ENCODE peak calls at places on chromosomes 13 and 19, in nine cellular contexts. One of them, this sample, is unnamed.

GRCh38 chr13:33000365-33000764 is 15.9 kb upstream of the KL start:
- DNase-seq in GM12865: no peak
- DNase-seq in heart left ventricle: no peak
- DNase-seq in tibial artery: no peak
- DNase-seq in epithelial cell of esophagus: no peak
- DNase-seq in HFF-Myc: no peak
- DNase-seq in GM23338: no peak
- DNase-seq in lung: no peak
- DNase-seq in heart right ventricle: no peak
- DNase-seq in this sample: no peak

GRCh38 chr13:27170521-27171243 is 929 bp downstream of the USP12 start:
- DNase-seq in GM12865: no peak
- DNase-seq in heart left ventricle: peak
- DNase-seq in tibial artery: peak
- DNase-seq in epithelial cell of esophagus: peak
- DNase-seq in HFF-Myc: no peak
- DNase-seq in GM23338: peak
- DNase-seq in lung: peak
- DNase-seq in heart right ventricle: peak
- DNase-seq in this sample: peak

GRCh38 chr13:27954406-27954851 is 14.7 kb downstream of the CDX2 start:
- DNase-seq in GM12865: peak
- DNase-seq in heart left ventricle: no peak
- DNase-seq in tibial artery: no peak
- DNase-seq in epithelial cell of esophagus: peak
- DNase-seq in HFF-Myc: no peak
- DNase-seq in GM23338: peak
- DNase-seq in lung: no peak
- DNase-seq in heart right ventricle: no peak
- DNase-seq in this sample: peak

GRCh38 chr13:47809411-47809810 is 191.7 kb downstream of the SUCLA2 start:
- DNase-seq in GM12865: no peak
- DNase-seq in heart left ventricle: no peak
- DNase-seq in tibial artery: no peak
- DNase-seq in epithelial cell of esophagus: no peak
- DNase-seq in HFF-Myc: no peak
- DNase-seq in GM23338: no peak
- DNase-seq in lung: no peak
- DNase-seq in heart right ventricle: no peak
- DNase-seq in this sample: no peak

GRCh38 chr19:48812094-48812929 is 1.5 kb upstream of the BCAT2 start:
- DNase-seq in GM12865: peak
- DNase-seq in heart left ventricle: peak
- DNase-seq in tibial artery: peak
- DNase-seq in epithelial cell of esophagus: peak
- DNase-seq in HFF-Myc: no peak
- DNase-seq in GM23338: peak
- DNase-seq in lung: peak
- DNase-seq in heart right ventricle: peak
- DNase-seq in this sample: peak

GRCh38 chr19:45901432-45901903 is 945 bp downstream of the MYPOP start:
- DNase-seq in GM12865: no peak
- DNase-seq in heart left ventricle: no peak
- DNase-seq in tibial artery: peak
- DNase-seq in epithelial cell of esophagus: peak
- DNase-seq in HFF-Myc: no peak
- DNase-seq in GM23338: peak
- DNase-seq in lung: no peak
- DNase-seq in heart right ventricle: peak
- DNase-seq in this sample: peak

GRCh38 chr13:40464349-40464748 is 202.1 kb downstream of the FOXO1 start:
- DNase-seq in GM12865: peak
- DNase-seq in heart left ventricle: no peak
- DNase-seq in tibial artery: no peak
- DNase-seq in epithelial cell of esophagus: peak
- DNase-seq in HFF-Myc: no peak
- DNase-seq in GM23338: no peak
- DNase-seq in lung: no peak
- DNase-seq in heart right ventricle: no peak
- DNase-seq in this sample: no peak

GRCh38 chr19:3207466-3208242 is 16.8 kb upstream of the CELF5 start:
- DNase-seq in GM12865: no peak
- DNase-seq in heart left ventricle: no peak
- DNase-seq in tibial artery: no peak
- DNase-seq in epithelial cell of esophagus: no peak
- DNase-seq in HFF-Myc: no peak
- DNase-seq in GM23338: no peak
- DNase-seq in lung: no peak
- DNase-seq in heart right ventricle: no peak
- DNase-seq in this sample: no peak

GRCh38 chr13:24351423-24351822 is 42.0 kb downstream of the C1QTNF9 start:
- DNase-seq in GM12865: no peak
- DNase-seq in heart left ventricle: no peak
- DNase-seq in tibial artery: no peak
- DNase-seq in epithelial cell of esophagus: no peak
- DNase-seq in HFF-Myc: no peak
- DNase-seq in GM23338: no peak
- DNase-seq in lung: no peak
- DNase-seq in heart right ventricle: no peak
- DNase-seq in this sample: no peak

GRCh38 chr13:102901615-102902305 is 55.9 kb downstream of the ERCC5 start:
- DNase-seq in GM12865: no peak
- DNase-seq in heart left ventricle: no peak
- DNase-seq in tibial artery: no peak
- DNase-seq in epithelial cell of esophagus: peak
- DNase-seq in HFF-Myc: no peak
- DNase-seq in GM23338: no peak
- DNase-seq in lung: no peak
- DNase-seq in heart right ventricle: no peak
- DNase-seq in this sample: no peak

GRCh38 chr13:40221460-40222201 is 444.8 kb downstream of the FOXO1 start:
- DNase-seq in GM12865: peak
- DNase-seq in heart left ventricle: no peak
- DNase-seq in tibial artery: no peak
- DNase-seq in epithelial cell of esophagus: peak
- DNase-seq in HFF-Myc: no peak
- DNase-seq in GM23338: no peak
- DNase-seq in lung: no peak
- DNase-seq in heart right ventricle: no peak
- DNase-seq in this sample: no peak

GRCh38 chr13:31377946-31378345 is 178.2 kb downstream of the B3GLCT start:
- DNase-seq in GM12865: peak
- DNase-seq in heart left ventricle: no peak
- DNase-seq in tibial artery: no peak
- DNase-seq in epithelial cell of esophagus: peak
- DNase-seq in HFF-Myc: no peak
- DNase-seq in GM23338: no peak
- DNase-seq in lung: no peak
- DNase-seq in heart right ventricle: no peak
- DNase-seq in this sample: no peak

GRCh38 chr19:40383668-40384248 is 6.2 kb downstream of the HIPK4 start:
- DNase-seq in GM12865: no peak
- DNase-seq in heart left ventricle: no peak
- DNase-seq in tibial artery: no peak
- DNase-seq in epithelial cell of esophagus: no peak
- DNase-seq in HFF-Myc: no peak
- DNase-seq in GM23338: peak
- DNase-seq in lung: no peak
- DNase-seq in heart right ventricle: no peak
- DNase-seq in this sample: no peak

GRCh38 chr19:3137139-3137538 is 1.3 kb downstream of the GNA15 start:
- DNase-seq in GM12865: no peak
- DNase-seq in heart left ventricle: peak
- DNase-seq in tibial artery: no peak
- DNase-seq in epithelial cell of esophagus: no peak
- DNase-seq in HFF-Myc: no peak
- DNase-seq in GM23338: no peak
- DNase-seq in lung: no peak
- DNase-seq in heart right ventricle: no peak
- DNase-seq in this sample: no peak

GRCh38 chr19:1884291-1884718 is 991 bp downstream of the ABHD17A start:
- DNase-seq in GM12865: no peak
- DNase-seq in heart left ventricle: no peak
- DNase-seq in tibial artery: no peak
- DNase-seq in epithelial cell of esophagus: peak
- DNase-seq in HFF-Myc: no peak
- DNase-seq in GM23338: no peak
- DNase-seq in lung: no peak
- DNase-seq in heart right ventricle: no peak
- DNase-seq in this sample: no peak

GRCh38 chr19:34588249-34588648 is 88.7 kb downstream of the SCGB2B2 start:
- DNase-seq in GM12865: no peak
- DNase-seq in heart left ventricle: no peak
- DNase-seq in tibial artery: no peak
- DNase-seq in epithelial cell of esophagus: no peak
- DNase-seq in HFF-Myc: no peak
- DNase-seq in GM23338: no peak
- DNase-seq in lung: no peak
- DNase-seq in heart right ventricle: no peak
- DNase-seq in this sample: no peak

GRCh38 chr13:113491418-113491883 is 940 bp upstream of the DCUN1D2 start:
- DNase-seq in GM12865: peak
- DNase-seq in heart left ventricle: no peak
- DNase-seq in tibial artery: no peak
- DNase-seq in epithelial cell of esophagus: peak
- DNase-seq in HFF-Myc: no peak
- DNase-seq in GM23338: peak
- DNase-seq in lung: no peak
- DNase-seq in heart right ventricle: peak
- DNase-seq in this sample: peak

GRCh38 chr19:14476663-14477401 is 1.7 kb upstream of the PTGER1 start:
- DNase-seq in GM12865: no peak
- DNase-seq in heart left ventricle: no peak
- DNase-seq in tibial artery: peak
- DNase-seq in epithelial cell of esophagus: peak
- DNase-seq in HFF-Myc: no peak
- DNase-seq in GM23338: no peak
- DNase-seq in lung: no peak
- DNase-seq in heart right ventricle: no peak
- DNase-seq in this sample: peak

GRCh38 chr19:14474827-14475226 is 327 bp downstream of the PTGER1 start:
- DNase-seq in GM12865: no peak
- DNase-seq in heart left ventricle: no peak
- DNase-seq in tibial artery: no peak
- DNase-seq in epithelial cell of esophagus: no peak
- DNase-seq in HFF-Myc: no peak
- DNase-seq in GM23338: no peak
- DNase-seq in lung: no peak
- DNase-seq in heart right ventricle: no peak
- DNase-seq in this sample: no peak

GRCh38 chr19:14476307-14476662 is 1.1 kb upstream of the PTGER1 start:
- DNase-seq in GM12865: no peak
- DNase-seq in heart left ventricle: no peak
- DNase-seq in tibial artery: no peak
- DNase-seq in epithelial cell of esophagus: no peak
- DNase-seq in HFF-Myc: no peak
- DNase-seq in GM23338: no peak
- DNase-seq in lung: no peak
- DNase-seq in heart right ventricle: no peak
- DNase-seq in this sample: no peak

GRCh38 chr19:14473915-14474578 is 1.1 kb downstream of the PTGER1 start:
- DNase-seq in GM12865: no peak
- DNase-seq in heart left ventricle: peak
- DNase-seq in tibial artery: no peak
- DNase-seq in epithelial cell of esophagus: peak
- DNase-seq in HFF-Myc: no peak
- DNase-seq in GM23338: peak
- DNase-seq in lung: no peak
- DNase-seq in heart right ventricle: no peak
- DNase-seq in this sample: no peak

GRCh38 chr19:14475251-14476073 is at the start of gene PTGER1:
- DNase-seq in GM12865: no peak
- DNase-seq in heart left ventricle: no peak
- DNase-seq in tibial artery: no peak
- DNase-seq in epithelial cell of esophagus: peak
- DNase-seq in HFF-Myc: no peak
- DNase-seq in GM23338: peak
- DNase-seq in lung: no peak
- DNase-seq in heart right ventricle: no peak
- DNase-seq in this sample: peak
- TF ChIP-seq CTCF in GM12865: no peak
- TF ChIP-seq CTCF in heart left ventricle: peak
- TF ChIP-seq CTCF in tibial artery: no peak
- TF ChIP-seq CTCF in epithelial cell of esophagus: peak
- TF ChIP-seq CTCF in HFF-Myc: peak
- TF ChIP-seq CTCF in GM23338: peak
- TF ChIP-seq CTCF in lung: peak
- TF ChIP-seq CTCF in heart right ventricle: peak
- TF ChIP-seq CTCF in this sample: peak

GRCh38 chr19:5039642-5040543 is 71.0 kb downstream of the KDM4B start:
- DNase-seq in GM12865: no peak
- DNase-seq in heart left ventricle: no peak
- DNase-seq in tibial artery: no peak
- DNase-seq in epithelial cell of esophagus: no peak
- DNase-seq in HFF-Myc: no peak
- DNase-seq in GM23338: no peak
- DNase-seq in lung: no peak
- DNase-seq in heart right ventricle: no peak
- DNase-seq in this sample: no peak
- H3K4me3 ChIP-seq in GM12865: no peak
- H3K4me3 ChIP-seq in heart left ventricle: no peak
- H3K4me3 ChIP-seq in tibial artery: no peak
- H3K4me3 ChIP-seq in epithelial cell of esophagus: no peak
- H3K4me3 ChIP-seq in HFF-Myc: no peak
- H3K4me3 ChIP-seq in GM23338: no peak
- H3K4me3 ChIP-seq in lung: no peak
- H3K4me3 ChIP-seq in heart right ventricle: no peak
- H3K4me3 ChIP-seq in this sample: no peak

GRCh38 chr13:70104481-70104880 is 3.1 kb upstream of the ATXN8OS start:
- DNase-seq in GM12865: no peak
- DNase-seq in heart left ventricle: no peak
- DNase-seq in tibial artery: no peak
- DNase-seq in epithelial cell of esophagus: no peak
- DNase-seq in HFF-Myc: no peak
- DNase-seq in GM23338: no peak
- DNase-seq in lung: no peak
- DNase-seq in heart right ventricle: no peak
- DNase-seq in this sample: no peak

DNA sequence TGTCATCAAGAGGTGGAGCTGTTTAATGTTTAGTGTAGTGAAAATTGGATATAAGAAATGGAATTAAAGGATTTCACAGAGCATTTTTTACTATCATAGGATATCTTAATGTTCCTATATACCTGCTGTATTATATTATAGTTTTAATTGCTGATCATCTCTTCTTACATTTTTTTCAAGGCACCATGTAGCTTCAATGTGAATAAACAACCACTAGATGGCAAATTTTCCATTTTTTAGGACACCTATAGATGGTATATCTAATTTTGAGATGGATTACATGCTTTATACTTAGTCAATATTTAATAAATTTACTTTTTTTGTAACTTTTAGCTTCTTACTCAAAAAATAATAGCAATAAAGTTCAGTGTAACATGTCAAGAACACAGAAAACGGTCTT is 9.0 kb upstream of the ATXN8OS start:
- DNase-seq in GM12865: no peak
- DNase-seq in heart left ventricle: no peak
- DNase-seq in tibial artery: no peak
- DNase-seq in epithelial cell of esophagus: peak
- DNase-seq in HFF-Myc: no peak
- DNase-seq in GM23338: peak
- DNase-seq in lung: no peak
- DNase-seq in heart right ventricle: no peak
- DNase-seq in this sample: no peak
- TF ChIP-seq CTCF in GM12865: peak
- TF ChIP-seq CTCF in heart left ventricle: no peak
- TF ChIP-seq CTCF in tibial artery: no peak
- TF ChIP-seq CTCF in epithelial cell of esophagus: peak
- TF ChIP-seq CTCF in HFF-Myc: no peak
- TF ChIP-seq CTCF in GM23338: no peak
- TF ChIP-seq CTCF in lung: no peak
- TF ChIP-seq CTCF in heart right ventricle: peak
- TF ChIP-seq CTCF in this sample: no peak

GRCh38 chr13:46150134-46150693 is 31.8 kb downstream of the LCP1 start:
- DNase-seq in GM12865: no peak
- DNase-seq in heart left ventricle: no peak
- DNase-seq in tibial artery: no peak
- DNase-seq in epithelial cell of esophagus: no peak
- DNase-seq in HFF-Myc: no peak
- DNase-seq in GM23338: no peak
- DNase-seq in lung: no peak
- DNase-seq in heart right ventricle: no peak
- DNase-seq in this sample: no peak
- H3K4me3 ChIP-seq in GM12865: no peak
- H3K4me3 ChIP-seq in heart left ventricle: no peak
- H3K4me3 ChIP-seq in tibial artery: no peak
- H3K4me3 ChIP-seq in epithelial cell of esophagus: no peak
- H3K4me3 ChIP-seq in HFF-Myc: no peak
- H3K4me3 ChIP-seq in GM23338: no peak
- H3K4me3 ChIP-seq in lung: no peak
- H3K4me3 ChIP-seq in heart right ventricle: no peak
- H3K4me3 ChIP-seq in this sample: no peak

This sample was measured in cardiac muscle cell.